ENCODE peak calls at places on chromosomes 16 and 17, in four cellular contexts. E is HepG2, R is K562, Z is GM12878. I is an unnamed sample.

GRCh38 chr16:10920726-10921427 is 21.4 kb downstream of the DEXI start:
- DNase-seq in E (no peak), Z (no peak), R (no peak), I (no peak)

GRCh38 chr16:69469807-69470561 is 45.6 kb downstream of the CYB5B start:
- DNase-seq in Z (peak), E (no peak), R (no peak), I (no peak)

GRCh38 chr16:1311212-1311737 is 1.8 kb downstream of the UBE2I start:
- DNase-seq in E (no peak), R (no peak), Z (no peak), I (no peak)

GRCh38 chr16:11080327-11080967 is 136.1 kb downstream of the CLEC16A start:
- DNase-seq in R (no peak), Z (no peak), E (no peak), I (no peak)

GRCh38 chr17:29568331-29569244 is at the start of gene TP53I13:
- DNase-seq in R (peak), E (peak), Z (no peak), I (peak)

GRCh38 chr16:29808219-29808900 is 2.0 kb downstream of the MAZ start:
- DNase-seq in E (no peak), Z (no peak), R (no peak), I (no peak)

GRCh38 chr17:48003686-48004120 is 32.8 kb downstream of the CDK5RAP3 start:
- DNase-seq in Z (no peak), R (no peak), E (no peak), I (no peak)

GRCh38 chr17:28551421-28552186 is 820 bp downstream of the UNC119 start:
- DNase-seq in R (no peak), Z (no peak), E (no peak), I (no peak)

GRCh38 chr16:83810906-83811305 is 3.1 kb downstream of the HSBP1 start:
- DNase-seq in Z (no peak), R (no peak), E (no peak), I (no peak)

GRCh38 chr17:31823014-31823413 is 36.0 kb downstream of the COPRS start:
- DNase-seq in E (no peak), Z (no peak), R (no peak), I (no peak)

GRCh38 chr16:66905633-66906539 is 12.8 kb downstream of the CDH16 start:
- DNase-seq in R (peak), Z (no peak), E (peak), I (peak)

DNA sequence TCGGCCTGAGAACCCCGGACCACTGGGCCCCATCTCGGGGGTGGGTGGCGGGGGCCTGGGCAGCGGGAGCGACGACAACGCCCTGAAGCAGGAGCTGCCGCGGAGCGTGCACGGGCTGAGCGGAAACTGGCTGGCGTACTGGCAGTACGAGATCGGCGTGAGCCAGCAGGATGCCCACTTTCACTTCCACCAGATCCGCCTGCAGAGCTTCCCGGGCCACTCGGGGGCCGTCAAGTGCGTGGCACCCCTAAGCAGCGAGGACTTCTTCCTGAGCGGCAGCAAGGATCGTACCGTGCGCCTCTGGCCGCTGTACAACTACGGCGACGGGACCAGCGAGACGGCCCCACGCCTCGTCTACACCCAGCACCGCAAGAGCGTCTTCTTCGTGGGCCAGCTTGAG is 8.9 kb upstream of the SERPINF2 start:
- DNase-seq in E (no peak), R (no peak), Z (no peak), I (no peak)
- TF ChIP-seq CBFB in E (no peak), R (no peak), Z (no peak), I (no peak)

GRCh38 chr16:15631730-15632409 is 11.1 kb downstream of the MARF1 start:
- DNase-seq in R (no peak), Z (no peak), E (no peak), I (no peak)

GRCh38 chr16:15639061-15639568 is 3.8 kb downstream of the MARF1 start:
- DNase-seq in E (no peak), R (no peak), Z (peak), I (no peak)

GRCh38 chr16:15640966-15641365 is 2.0 kb downstream of the MARF1 start:
- DNase-seq in Z (no peak), R (no peak), E (no peak), I (no peak)

GRCh38 chr16:15636392-15636873 is 6.5 kb downstream of the MARF1 start:
- DNase-seq in R (no peak), E (no peak), Z (no peak), I (no peak)

DNA sequence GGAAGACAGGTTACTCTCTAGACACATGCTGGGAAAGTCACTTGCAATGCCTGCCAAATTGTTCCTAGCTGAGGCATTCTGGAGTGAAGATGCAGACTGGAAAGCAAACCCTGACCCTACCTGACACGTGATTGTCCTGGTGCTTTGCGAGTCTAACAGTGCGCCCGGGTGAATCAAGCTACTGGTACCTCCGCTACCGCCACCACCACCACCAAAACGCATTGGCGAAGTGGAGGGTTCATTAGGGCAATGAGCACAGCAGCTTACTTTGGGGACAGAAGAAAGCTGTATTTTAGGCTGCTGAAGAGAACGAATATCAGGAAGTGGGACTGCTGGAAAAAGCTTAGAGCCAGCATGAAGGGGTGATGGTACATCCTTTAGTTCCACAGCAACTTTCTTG is 7.0 kb downstream of the MARF1 start:
- DNase-seq in Z (no peak), R (no peak), E (no peak), I (no peak)
- TF ChIP-seq CBFB in Z (no peak), R (no peak), E (no peak), I (no peak)

GRCh38 chr16:27373312-27373711 is 28.7 kb upstream of the IL21R start:
- DNase-seq in R (no peak), Z (no peak), E (no peak), I (no peak)

GRCh38 chr16:27369806-27370205 is 32.2 kb upstream of the IL21R start:
- DNase-seq in E (peak), Z (no peak), R (no peak), I (no peak)

GRCh38 chr16:27367463-27368357 is 34.3 kb upstream of the IL21R start:
- DNase-seq in Z (peak), E (peak), R (peak), I (peak)

GRCh38 chr16:27368358-27368722 is 33.6 kb upstream of the IL21R start:
- DNase-seq in E (no peak), R (no peak), Z (no peak), I (no peak)

DNA sequence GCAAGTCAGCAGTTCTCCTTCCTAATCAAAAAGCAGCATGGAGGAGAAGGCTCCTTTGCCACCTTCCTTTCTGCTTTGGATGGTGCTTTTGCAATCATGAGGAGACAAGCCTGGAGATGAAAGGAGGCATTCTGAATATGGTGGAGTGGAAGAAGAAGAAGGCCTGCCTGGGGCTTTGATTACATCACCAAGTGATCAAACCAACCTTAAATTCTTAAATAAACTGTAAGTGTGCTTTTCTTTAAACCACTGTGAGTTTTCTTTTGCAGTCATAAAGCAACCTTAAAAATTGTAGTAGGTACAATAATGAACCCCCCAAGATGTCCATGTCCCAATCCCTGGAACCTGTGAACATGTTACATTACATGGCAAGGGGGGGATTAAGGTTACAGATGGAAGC is 31.7 kb upstream of the IL21R start:
- DNase-seq in Z (no peak), R (no peak), E (no peak), I (no peak)
- TF ChIP-seq CBFB in Z (no peak), R (no peak), E (no peak), I (no peak)

DNA sequence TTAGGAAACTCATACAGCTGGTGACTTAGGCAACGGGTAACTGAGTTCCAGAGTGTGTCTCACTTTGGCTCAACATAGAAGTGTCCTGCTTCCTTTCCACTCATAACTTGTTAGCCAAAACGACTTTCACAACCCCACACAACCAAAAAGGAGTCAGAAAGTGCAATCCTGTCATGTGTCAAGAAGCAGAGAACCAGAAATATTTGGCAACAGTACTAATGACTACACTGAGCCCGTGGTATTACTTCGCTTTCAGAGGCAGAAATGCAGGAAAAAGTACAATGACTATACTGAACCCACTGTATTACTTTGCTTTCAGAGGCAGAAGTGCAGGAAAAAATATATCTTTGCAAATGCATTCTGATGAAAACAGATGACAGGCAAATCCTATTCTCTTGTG is 484.6 kb downstream of the KIF2B start:
- DNase-seq in Z (no peak), E (no peak), R (no peak), I (no peak)
- TF ChIP-seq CBFB in Z (no peak), E (no peak), R (no peak), I (no peak)

GRCh38 chr17:14372905-14373559 is 72.2 kb downstream of the HS3ST3B1 start:
- DNase-seq in R (peak), Z (no peak), E (peak), I (peak)
- TF ChIP-seq CBFB in R (no peak), Z (no peak), E (no peak), I (no peak)

GRCh38 chr16:86809458-86809955 is 231.2 kb downstream of the FOXL1 start:
- DNase-seq in R (no peak), Z (no peak), E (no peak), I (no peak)

GRCh38 chr16:86808863-86809444 is 230.6 kb downstream of the FOXL1 start:
- DNase-seq in E (no peak), Z (no peak), R (no peak), I (no peak)

GRCh38 chr16:86806838-86807351 is 228.5 kb downstream of the FOXL1 start:
- DNase-seq in E (no peak), R (no peak), Z (no peak), I (peak)

GRCh38 chr16:86805210-86805609 is 226.9 kb downstream of the FOXL1 start:
- DNase-seq in R (no peak), Z (no peak), E (no peak), I (no peak)

GRCh38 chr16:86806181-86806837 is 228.0 kb downstream of the FOXL1 start:
- DNase-seq in E (no peak), R (no peak), Z (no peak), I (no peak)
- TF ChIP-seq CBFB in E (no peak), R (no peak), Z (no peak), I (no peak)